ENCODE peak calls at places on chromosomes 1 and 21, in eight cellular contexts. One of them, this sample, is unnamed.
A peak's percentile ranks its signal among the peaks of the same experiment; 100 is the strongest.

GRCh38 chr1:99170516-99170915 is 93.8 kb upstream of the PLPPR4 start:
- DNase-seq in T-cell: no peak
- DNase-seq in activated CD8-positive, alpha-beta memory T cell treated with anti-CD3 and anti-CD28 coated beads for 1 hour: no peak
- DNase-seq in NCI-H1694: no peak
- DNase-seq in uterus: no peak
- DNase-seq in HCEC 1CT: peak; percentile 65
- DNase-seq in stimulated activated naive CD8-positive, alpha-beta T cell treated with anti-CD3 and anti-CD28 coated beads, Interleukin-15, amount 100 ng/mL, for 72 hours: no peak
- DNase-seq in activated T-helper 1 cell treated with anti-CD3 and anti-CD28 coated beads, Interleukin-12 subunit alpha, Interleukin-12 subunit beta, Interleukin-2, Interleukin-4 antibody, amounts not matched to agents 30 ng/mL and 10 ng/mL and 1 ng/mL, durations not matched to agents 14 hours and 24 hours and 36 hours: no peak
- DNase-seq in this sample: no peak

GRCh38 chr1:96741335-96741734 is 19.8 kb downstream of the PTBP2 start:
- DNase-seq in T-cell: no peak
- DNase-seq in activated CD8-positive, alpha-beta memory T cell treated with anti-CD3 and anti-CD28 coated beads for 1 hour: no peak
- DNase-seq in NCI-H1694: no peak
- DNase-seq in uterus: no peak
- DNase-seq in HCEC 1CT: no peak
- DNase-seq in stimulated activated naive CD8-positive, alpha-beta T cell treated with anti-CD3 and anti-CD28 coated beads, Interleukin-15, amount 100 ng/mL, for 72 hours: no peak
- DNase-seq in activated T-helper 1 cell treated with anti-CD3 and anti-CD28 coated beads, Interleukin-12 subunit alpha, Interleukin-12 subunit beta, Interleukin-2, Interleukin-4 antibody, amounts not matched to agents 30 ng/mL and 10 ng/mL and 1 ng/mL, durations not matched to agents 14 hours and 24 hours and 36 hours: no peak
- DNase-seq in this sample: no peak

GRCh38 chr1:118978914-118979701 is 9.0 kb downstream of the TBX15 start:
- DNase-seq in T-cell: no peak
- DNase-seq in activated CD8-positive, alpha-beta memory T cell treated with anti-CD3 and anti-CD28 coated beads for 1 hour: no peak
- DNase-seq in NCI-H1694: no peak
- DNase-seq in uterus: no peak
- DNase-seq in HCEC 1CT: no peak
- DNase-seq in stimulated activated naive CD8-positive, alpha-beta T cell treated with anti-CD3 and anti-CD28 coated beads, Interleukin-15, amount 100 ng/mL, for 72 hours: no peak
- DNase-seq in activated T-helper 1 cell treated with anti-CD3 and anti-CD28 coated beads, Interleukin-12 subunit alpha, Interleukin-12 subunit beta, Interleukin-2, Interleukin-4 antibody, amounts not matched to agents 30 ng/mL and 10 ng/mL and 1 ng/mL, durations not matched to agents 14 hours and 24 hours and 36 hours: no peak
- DNase-seq in this sample: no peak

GRCh38 chr21:15754640-15755039 is 24.9 kb downstream of the USP25 start:
- DNase-seq in T-cell: no peak
- DNase-seq in activated CD8-positive, alpha-beta memory T cell treated with anti-CD3 and anti-CD28 coated beads for 1 hour: no peak
- DNase-seq in NCI-H1694: no peak
- DNase-seq in uterus: no peak
- DNase-seq in HCEC 1CT: peak; percentile 67
- DNase-seq in stimulated activated naive CD8-positive, alpha-beta T cell treated with anti-CD3 and anti-CD28 coated beads, Interleukin-15, amount 100 ng/mL, for 72 hours: no peak
- DNase-seq in activated T-helper 1 cell treated with anti-CD3 and anti-CD28 coated beads, Interleukin-12 subunit alpha, Interleukin-12 subunit beta, Interleukin-2, Interleukin-4 antibody, amounts not matched to agents 30 ng/mL and 10 ng/mL and 1 ng/mL, durations not matched to agents 14 hours and 24 hours and 36 hours: no peak
- DNase-seq in this sample: no peak

GRCh38 chr1:63731117-63732043 is 42.4 kb upstream of the ROR1 start:
- DNase-seq in T-cell: no peak
- DNase-seq in activated CD8-positive, alpha-beta memory T cell treated with anti-CD3 and anti-CD28 coated beads for 1 hour: no peak
- DNase-seq in NCI-H1694: no peak
- DNase-seq in uterus: no peak
- DNase-seq in HCEC 1CT: peak; percentile 96
- DNase-seq in stimulated activated naive CD8-positive, alpha-beta T cell treated with anti-CD3 and anti-CD28 coated beads, Interleukin-15, amount 100 ng/mL, for 72 hours: no peak
- DNase-seq in activated T-helper 1 cell treated with anti-CD3 and anti-CD28 coated beads, Interleukin-12 subunit alpha, Interleukin-12 subunit beta, Interleukin-2, Interleukin-4 antibody, amounts not matched to agents 30 ng/mL and 10 ng/mL and 1 ng/mL, durations not matched to agents 14 hours and 24 hours and 36 hours: no peak
- DNase-seq in this sample: no peak

GRCh38 chr1:186102559-186103148 is 272.4 kb downstream of the TPR start:
- DNase-seq in T-cell: no peak
- DNase-seq in activated CD8-positive, alpha-beta memory T cell treated with anti-CD3 and anti-CD28 coated beads for 1 hour: no peak
- DNase-seq in NCI-H1694: no peak
- DNase-seq in uterus: no peak
- DNase-seq in HCEC 1CT: peak; percentile 38
- DNase-seq in stimulated activated naive CD8-positive, alpha-beta T cell treated with anti-CD3 and anti-CD28 coated beads, Interleukin-15, amount 100 ng/mL, for 72 hours: no peak
- DNase-seq in activated T-helper 1 cell treated with anti-CD3 and anti-CD28 coated beads, Interleukin-12 subunit alpha, Interleukin-12 subunit beta, Interleukin-2, Interleukin-4 antibody, amounts not matched to agents 30 ng/mL and 10 ng/mL and 1 ng/mL, durations not matched to agents 14 hours and 24 hours and 36 hours: no peak
- DNase-seq in this sample: no peak

GRCh38 chr1:165068716-165069115 is 287.8 kb downstream of the LMX1A start:
- DNase-seq in T-cell: no peak
- DNase-seq in activated CD8-positive, alpha-beta memory T cell treated with anti-CD3 and anti-CD28 coated beads for 1 hour: no peak
- DNase-seq in NCI-H1694: peak; percentile 13
- DNase-seq in uterus: no peak
- DNase-seq in HCEC 1CT: no peak
- DNase-seq in stimulated activated naive CD8-positive, alpha-beta T cell treated with anti-CD3 and anti-CD28 coated beads, Interleukin-15, amount 100 ng/mL, for 72 hours: no peak
- DNase-seq in activated T-helper 1 cell treated with anti-CD3 and anti-CD28 coated beads, Interleukin-12 subunit alpha, Interleukin-12 subunit beta, Interleukin-2, Interleukin-4 antibody, amounts not matched to agents 30 ng/mL and 10 ng/mL and 1 ng/mL, durations not matched to agents 14 hours and 24 hours and 36 hours: no peak
- DNase-seq in this sample: no peak

GRCh38 chr1:189150624-189151023 is 1327.0 kb downstream of the BRINP3 start:
- DNase-seq in T-cell: no peak
- DNase-seq in activated CD8-positive, alpha-beta memory T cell treated with anti-CD3 and anti-CD28 coated beads for 1 hour: no peak
- DNase-seq in NCI-H1694: no peak
- DNase-seq in uterus: no peak
- DNase-seq in HCEC 1CT: no peak
- DNase-seq in stimulated activated naive CD8-positive, alpha-beta T cell treated with anti-CD3 and anti-CD28 coated beads, Interleukin-15, amount 100 ng/mL, for 72 hours: no peak
- DNase-seq in activated T-helper 1 cell treated with anti-CD3 and anti-CD28 coated beads, Interleukin-12 subunit alpha, Interleukin-12 subunit beta, Interleukin-2, Interleukin-4 antibody, amounts not matched to agents 30 ng/mL and 10 ng/mL and 1 ng/mL, durations not matched to agents 14 hours and 24 hours and 36 hours: no peak
- DNase-seq in this sample: no peak

GRCh38 chr1:41776896-41777431 is 141.8 kb downstream of the HIVEP3 start:
- DNase-seq in T-cell: no peak
- DNase-seq in activated CD8-positive, alpha-beta memory T cell treated with anti-CD3 and anti-CD28 coated beads for 1 hour: no peak
- DNase-seq in NCI-H1694: no peak
- DNase-seq in uterus: no peak
- DNase-seq in HCEC 1CT: no peak
- DNase-seq in stimulated activated naive CD8-positive, alpha-beta T cell treated with anti-CD3 and anti-CD28 coated beads, Interleukin-15, amount 100 ng/mL, for 72 hours: no peak
- DNase-seq in activated T-helper 1 cell treated with anti-CD3 and anti-CD28 coated beads, Interleukin-12 subunit alpha, Interleukin-12 subunit beta, Interleukin-2, Interleukin-4 antibody, amounts not matched to agents 30 ng/mL and 10 ng/mL and 1 ng/mL, durations not matched to agents 14 hours and 24 hours and 36 hours: no peak
- DNase-seq in this sample: no peak

GRCh38 chr1:166069390-166069789 is 97.4 kb downstream of the FAM78B start:
- DNase-seq in T-cell: no peak
- DNase-seq in activated CD8-positive, alpha-beta memory T cell treated with anti-CD3 and anti-CD28 coated beads for 1 hour: no peak
- DNase-seq in NCI-H1694: no peak
- DNase-seq in uterus: no peak
- DNase-seq in HCEC 1CT: no peak
- DNase-seq in stimulated activated naive CD8-positive, alpha-beta T cell treated with anti-CD3 and anti-CD28 coated beads, Interleukin-15, amount 100 ng/mL, for 72 hours: no peak
- DNase-seq in activated T-helper 1 cell treated with anti-CD3 and anti-CD28 coated beads, Interleukin-12 subunit alpha, Interleukin-12 subunit beta, Interleukin-2, Interleukin-4 antibody, amounts not matched to agents 30 ng/mL and 10 ng/mL and 1 ng/mL, durations not matched to agents 14 hours and 24 hours and 36 hours: no peak
- DNase-seq in this sample: no peak

GRCh38 chr1:36481091-36481490 is 1.6 kb downstream of the CSF3R start:
- DNase-seq in T-cell: no peak
- DNase-seq in activated CD8-positive, alpha-beta memory T cell treated with anti-CD3 and anti-CD28 coated beads for 1 hour: no peak
- DNase-seq in NCI-H1694: no peak
- DNase-seq in uterus: no peak
- DNase-seq in HCEC 1CT: no peak
- DNase-seq in stimulated activated naive CD8-positive, alpha-beta T cell treated with anti-CD3 and anti-CD28 coated beads, Interleukin-15, amount 100 ng/mL, for 72 hours: no peak
- DNase-seq in activated T-helper 1 cell treated with anti-CD3 and anti-CD28 coated beads, Interleukin-12 subunit alpha, Interleukin-12 subunit beta, Interleukin-2, Interleukin-4 antibody, amounts not matched to agents 30 ng/mL and 10 ng/mL and 1 ng/mL, durations not matched to agents 14 hours and 24 hours and 36 hours: no peak
- DNase-seq in this sample: no peak

GRCh38 chr1:10622896-10623295 is 148.1 kb downstream of the PEX14 start:
- DNase-seq in T-cell: no peak
- DNase-seq in activated CD8-positive, alpha-beta memory T cell treated with anti-CD3 and anti-CD28 coated beads for 1 hour: no peak
- DNase-seq in NCI-H1694: no peak
- DNase-seq in uterus: peak; percentile 8
- DNase-seq in HCEC 1CT: no peak
- DNase-seq in stimulated activated naive CD8-positive, alpha-beta T cell treated with anti-CD3 and anti-CD28 coated beads, Interleukin-15, amount 100 ng/mL, for 72 hours: no peak
- DNase-seq in activated T-helper 1 cell treated with anti-CD3 and anti-CD28 coated beads, Interleukin-12 subunit alpha, Interleukin-12 subunit beta, Interleukin-2, Interleukin-4 antibody, amounts not matched to agents 30 ng/mL and 10 ng/mL and 1 ng/mL, durations not matched to agents 14 hours and 24 hours and 36 hours: no peak
- DNase-seq in this sample: no peak

GRCh38 chr1:6464514-6464836 is 1.5 kb downstream of the TNFRSF25 start:
- DNase-seq in T-cell: no peak
- DNase-seq in activated CD8-positive, alpha-beta memory T cell treated with anti-CD3 and anti-CD28 coated beads for 1 hour: no peak
- DNase-seq in NCI-H1694: no peak
- DNase-seq in uterus: no peak
- DNase-seq in HCEC 1CT: no peak
- DNase-seq in stimulated activated naive CD8-positive, alpha-beta T cell treated with anti-CD3 and anti-CD28 coated beads, Interleukin-15, amount 100 ng/mL, for 72 hours: peak; percentile 49
- DNase-seq in activated T-helper 1 cell treated with anti-CD3 and anti-CD28 coated beads, Interleukin-12 subunit alpha, Interleukin-12 subunit beta, Interleukin-2, Interleukin-4 antibody, amounts not matched to agents 30 ng/mL and 10 ng/mL and 1 ng/mL, durations not matched to agents 14 hours and 24 hours and 36 hours: no peak
- DNase-seq in this sample: no peak

GRCh38 chr1:207335695-207336363 is 14.4 kb downstream of the CD55 start:
- DNase-seq in T-cell: no peak
- DNase-seq in activated CD8-positive, alpha-beta memory T cell treated with anti-CD3 and anti-CD28 coated beads for 1 hour: no peak
- DNase-seq in NCI-H1694: no peak
- DNase-seq in uterus: no peak
- DNase-seq in HCEC 1CT: peak; percentile 42
- DNase-seq in stimulated activated naive CD8-positive, alpha-beta T cell treated with anti-CD3 and anti-CD28 coated beads, Interleukin-15, amount 100 ng/mL, for 72 hours: peak; percentile 41
- DNase-seq in activated T-helper 1 cell treated with anti-CD3 and anti-CD28 coated beads, Interleukin-12 subunit alpha, Interleukin-12 subunit beta, Interleukin-2, Interleukin-4 antibody, amounts not matched to agents 30 ng/mL and 10 ng/mL and 1 ng/mL, durations not matched to agents 14 hours and 24 hours and 36 hours: no peak
- DNase-seq in this sample: no peak

GRCh38 chr1:205693421-205693991 is 13.2 kb upstream of the SLC45A3 start:
- DNase-seq in T-cell: no peak
- DNase-seq in activated CD8-positive, alpha-beta memory T cell treated with anti-CD3 and anti-CD28 coated beads for 1 hour: no peak
- DNase-seq in NCI-H1694: no peak
- DNase-seq in uterus: no peak
- DNase-seq in HCEC 1CT: no peak
- DNase-seq in stimulated activated naive CD8-positive, alpha-beta T cell treated with anti-CD3 and anti-CD28 coated beads, Interleukin-15, amount 100 ng/mL, for 72 hours: no peak
- DNase-seq in activated T-helper 1 cell treated with anti-CD3 and anti-CD28 coated beads, Interleukin-12 subunit alpha, Interleukin-12 subunit beta, Interleukin-2, Interleukin-4 antibody, amounts not matched to agents 30 ng/mL and 10 ng/mL and 1 ng/mL, durations not matched to agents 14 hours and 24 hours and 36 hours: no peak
- DNase-seq in this sample: no peak

GRCh38 chr1:221839321-221839720 is 97.4 kb upstream of the DUSP10 start:
- DNase-seq in T-cell: no peak
- DNase-seq in activated CD8-positive, alpha-beta memory T cell treated with anti-CD3 and anti-CD28 coated beads for 1 hour: no peak
- DNase-seq in NCI-H1694: no peak
- DNase-seq in uterus: no peak
- DNase-seq in HCEC 1CT: no peak
- DNase-seq in stimulated activated naive CD8-positive, alpha-beta T cell treated with anti-CD3 and anti-CD28 coated beads, Interleukin-15, amount 100 ng/mL, for 72 hours: peak; percentile 23
- DNase-seq in activated T-helper 1 cell treated with anti-CD3 and anti-CD28 coated beads, Interleukin-12 subunit alpha, Interleukin-12 subunit beta, Interleukin-2, Interleukin-4 antibody, amounts not matched to agents 30 ng/mL and 10 ng/mL and 1 ng/mL, durations not matched to agents 14 hours and 24 hours and 36 hours: no peak
- DNase-seq in this sample: no peak

GRCh38 chr1:87330954-87331318 is 2.3 kb downstream of the LMO4 start:
- DNase-seq in T-cell: no peak
- DNase-seq in activated CD8-positive, alpha-beta memory T cell treated with anti-CD3 and anti-CD28 coated beads for 1 hour: no peak
- DNase-seq in NCI-H1694: no peak
- DNase-seq in uterus: no peak
- DNase-seq in HCEC 1CT: no peak
- DNase-seq in stimulated activated naive CD8-positive, alpha-beta T cell treated with anti-CD3 and anti-CD28 coated beads, Interleukin-15, amount 100 ng/mL, for 72 hours: no peak
- DNase-seq in activated T-helper 1 cell treated with anti-CD3 and anti-CD28 coated beads, Interleukin-12 subunit alpha, Interleukin-12 subunit beta, Interleukin-2, Interleukin-4 antibody, amounts not matched to agents 30 ng/mL and 10 ng/mL and 1 ng/mL, durations not matched to agents 14 hours and 24 hours and 36 hours: no peak
- DNase-seq in this sample: no peak

GRCh38 chr1:230215049-230215448 is 148.0 kb downstream of the GALNT2 start:
- DNase-seq in T-cell: no peak
- DNase-seq in activated CD8-positive, alpha-beta memory T cell treated with anti-CD3 and anti-CD28 coated beads for 1 hour: no peak
- DNase-seq in NCI-H1694: no peak
- DNase-seq in uterus: peak; percentile 45
- DNase-seq in HCEC 1CT: no peak
- DNase-seq in stimulated activated naive CD8-positive, alpha-beta T cell treated with anti-CD3 and anti-CD28 coated beads, Interleukin-15, amount 100 ng/mL, for 72 hours: no peak
- DNase-seq in activated T-helper 1 cell treated with anti-CD3 and anti-CD28 coated beads, Interleukin-12 subunit alpha, Interleukin-12 subunit beta, Interleukin-2, Interleukin-4 antibody, amounts not matched to agents 30 ng/mL and 10 ng/mL and 1 ng/mL, durations not matched to agents 14 hours and 24 hours and 36 hours: no peak
- DNase-seq in this sample: no peak

GRCh38 chr21:36858320-36858957 is 108.0 kb downstream of the HLCS start:
- DNase-seq in T-cell: no peak
- DNase-seq in activated CD8-positive, alpha-beta memory T cell treated with anti-CD3 and anti-CD28 coated beads for 1 hour: no peak
- DNase-seq in NCI-H1694: no peak
- DNase-seq in uterus: no peak
- DNase-seq in HCEC 1CT: peak; percentile 64
- DNase-seq in stimulated activated naive CD8-positive, alpha-beta T cell treated with anti-CD3 and anti-CD28 coated beads, Interleukin-15, amount 100 ng/mL, for 72 hours: no peak
- DNase-seq in activated T-helper 1 cell treated with anti-CD3 and anti-CD28 coated beads, Interleukin-12 subunit alpha, Interleukin-12 subunit beta, Interleukin-2, Interleukin-4 antibody, amounts not matched to agents 30 ng/mL and 10 ng/mL and 1 ng/mL, durations not matched to agents 14 hours and 24 hours and 36 hours: no peak
- DNase-seq in this sample: no peak

This sample was measured in CD4-positive, CD25-positive, alpha-beta regulatory T cell.